ENCODE peak calls at places on chromosomes 6 and 20, in seven cellular contexts. U is RCC 7860; O is HS-5; G is activated CD8-positive, alpha-beta memory T cell treated with anti-CD3 and anti-CD28 coated beads for 24 hours; A is amygdala; Z is HCEC 1CT; I is substantia nigra. R is an unnamed sample.
A peak's percentile ranks its signal among the peaks of the same experiment; 100 is the strongest.

GRCh38 chr20:48404598-48404997 is 423.2 kb downstream of the PREX1 start:
- DNase-seq in U (no peak), O (no peak), G (no peak), A (no peak), Z (no peak), I (no peak), R (no peak)

GRCh38 chr6:126661646-126662045 is 321.7 kb downstream of the CENPW start:
- DNase-seq in U (no peak), O (peak; percentile 84), G (no peak), A (no peak), Z (peak; percentile 97), I (no peak), R (peak; percentile 58)

GRCh38 chr20:17666491-17666890 is 15.6 kb downstream of the RRBP1 start:
- DNase-seq in U (no peak), O (no peak), G (no peak), A (no peak), Z (no peak), I (peak; percentile 36), R (no peak)

GRCh38 chr6:28531479-28532128 is 5.9 kb downstream of the GPX5 start:
- DNase-seq in U (peak; percentile 15), O (no peak), G (no peak), A (no peak), Z (peak; percentile 11), I (no peak), R (no peak)

GRCh38 chr6:18400831-18401446 is 13.8 kb downstream of the RNF144B start:
- DNase-seq in U (no peak), O (no peak), G (no peak), A (no peak), Z (peak; percentile 66), I (no peak), R (no peak)

GRCh38 chr6:4781426-4781825 is 5.2 kb downstream of the CDYL start:
- DNase-seq in U (no peak), O (no peak), G (no peak), A (no peak), Z (no peak), I (no peak), R (no peak)

GRCh38 chr6:27161946-27162603 is 85.4 kb upstream of the PRSS16 start:
- DNase-seq in U (peak; percentile 71), O (peak; percentile 55), G (no peak), A (no peak), Z (peak; percentile 59), I (peak; percentile 31), R (peak; percentile 62)

GRCh38 chr6:144036064-144036873 is 28.2 kb upstream of the PLAGL1 start:
- DNase-seq in U (no peak), O (no peak), G (no peak), A (no peak), Z (peak; percentile 11), I (peak; percentile 1), R (peak; percentile 22)

GRCh38 chr6:56570434-56571359 is 72.0 kb downstream of the DST start:
- DNase-seq in U (peak; percentile 15), O (no peak), G (no peak), A (no peak), Z (peak; percentile 28), I (peak; percentile 24), R (no peak)

GRCh38 chr20:6421321-6422030 is 298.6 kb upstream of the FERMT1 start:
- DNase-seq in U (no peak), O (no peak), G (no peak), A (no peak), Z (no peak), I (no peak), R (no peak)

GRCh38 chr6:2961971-2962370 is 9.4 kb downstream of the SERPINB6 start:
- DNase-seq in U (no peak), O (no peak), G (no peak), A (no peak), Z (no peak), I (no peak), R (no peak)

GRCh38 chr6:10276106-10276505 is 138.8 kb downstream of the TFAP2A start:
- DNase-seq in U (peak; percentile 29), O (peak; percentile 74), G (no peak), A (no peak), Z (no peak), I (no peak), R (peak; percentile 11)

GRCh38 chr6:15504581-15505350 is 158.1 kb downstream of the DTNBP1 start:
- DNase-seq in U (peak; percentile 86), O (peak; percentile 74), G (no peak), A (peak; percentile 40), Z (peak; percentile 91), I (peak; percentile 76), R (peak; percentile 99)

GRCh38 chr6:134437376-134437775 is 119.5 kb upstream of the SGK1 start:
- DNase-seq in U (no peak), O (no peak), G (peak; percentile 60), A (no peak), Z (peak; percentile 75), I (peak; percentile 35), R (no peak)

GRCh38 chr6:147366290-147366689 is 142.2 kb upstream of the SAMD5 start:
- DNase-seq in U (no peak), O (no peak), G (no peak), A (no peak), Z (no peak), I (no peak), R (no peak)

GRCh38 chr20:61670274-61670673 is 395.4 kb downstream of the TAF4 start:
- DNase-seq in U (no peak), O (no peak), G (no peak), A (no peak), Z (no peak), I (no peak), R (no peak)

GRCh38 chr20:38191654-38192053 is 26.6 kb upstream of the TGM2 start:
- DNase-seq in U (no peak), O (no peak), G (no peak), A (no peak), Z (no peak), I (no peak), R (no peak)

GRCh38 chr20:3653921-3654320 is 9.3 kb downstream of the GFRA4 start:
- DNase-seq in U (no peak), O (no peak), G (peak; percentile 17), A (no peak), Z (no peak), I (no peak), R (peak; percentile 55)

GRCh38 chr20:33894798-33895197 is 83.7 kb downstream of the CHMP4B start:
- DNase-seq in U (no peak), O (peak; percentile 18), G (no peak), A (no peak), Z (peak; percentile 30), I (no peak), R (peak; percentile 60)

GRCh38 chr20:59005523-59006166 is 1.4 kb downstream of the CTSZ start:
- DNase-seq in U (no peak), O (no peak), G (no peak), A (no peak), Z (no peak), I (no peak), R (no peak)

R was measured in myocyte.